ENCODE peak calls at places on chromosomes 2 and 18, in six cellular contexts. C is A549, Z is fibroblast of lung, Q is neural progenitor cell, X is IMR-90, U is transverse colon. O is an unnamed sample.

GRCh38 chr2:119710281-119710680 is 31.3 kb downstream of the TMEM177 start:
- DNase-seq in C (no peak), Z (no peak), Q (no peak), X (no peak), U (no peak), O (no peak)

GRCh38 chr2:117349687-117350086 is 464.8 kb upstream of the DDX18 start:
- DNase-seq in C (no peak), Z (no peak), Q (no peak), X (no peak), U (no peak), O (no peak)

GRCh38 chr2:104444392-104444791 is 409.5 kb upstream of the POU3F3 start:
- DNase-seq in C (no peak), Z (no peak), Q (no peak), X (no peak), U (no peak), O (no peak)

GRCh38 chr2:53442783-53443182 is 324.8 kb upstream of the CHAC2 start:
- DNase-seq in C (no peak), Z (no peak), Q (peak; percentile 38), X (no peak), U (peak; percentile 13), O (no peak)

GRCh38 chr18:56770097-56770496 is 118.9 kb downstream of the WDR7 start:
- DNase-seq in C (no peak), Z (no peak), Q (no peak), X (no peak), U (no peak), O (no peak)

GRCh38 chr2:70918016-70918415 is 17.7 kb upstream of the ATP6V1B1 start:
- DNase-seq in C (no peak), Z (no peak), Q (no peak), X (no peak), U (no peak), O (no peak)

GRCh38 chr18:49915352-49915751 is 102.0 kb upstream of the ACAA2 start:
- DNase-seq in C (no peak), Z (no peak), Q (no peak), X (no peak), U (no peak), O (no peak)

GRCh38 chr18:7840445-7840844 is 273.3 kb downstream of the PTPRM start:
- DNase-seq in C (no peak), Z (no peak), Q (no peak), X (no peak), U (no peak), O (no peak)

GRCh38 chr2:112805542-112805941 is 21.2 kb upstream of the IL1A start:
- DNase-seq in C (no peak), Z (no peak), Q (no peak), X (no peak), U (no peak), O (peak; percentile 95)

GRCh38 chr2:4020153-4020552 is 316.8 kb downstream of the DCDC2C start:
- DNase-seq in C (no peak), Z (peak; percentile 1), Q (no peak), X (no peak), U (no peak), O (no peak)

GRCh38 chr2:23533014-23533730 is 148.2 kb downstream of the KLHL29 start:
- DNase-seq in C (no peak), Z (no peak), Q (peak; percentile 52), X (no peak), U (no peak), O (peak; percentile 15)

GRCh38 chr2:8000861-8001260 is 681.0 kb upstream of the ID2 start:
- DNase-seq in C (peak; percentile 12), Z (no peak), Q (no peak), X (peak; percentile 6), U (no peak), O (no peak)

GRCh38 chr18:22394428-22394827 is 23.3 kb downstream of the CTAGE1 start:
- DNase-seq in C (no peak), Z (no peak), Q (no peak), X (no peak), U (no peak), O (no peak)

GRCh38 chr2:217903859-217904613 is 98.8 kb downstream of the TNS1 start:
- DNase-seq in C (no peak), Z (peak; percentile 52), Q (no peak), X (peak; percentile 72), U (peak; percentile 62), O (no peak)

GRCh38 chr18:58776084-58776483 is 88.6 kb upstream of the ZNF532 start:
- DNase-seq in C (no peak), Z (no peak), Q (no peak), X (peak; percentile 13), U (no peak), O (no peak)

GRCh38 chr2:11123856-11124759 is 31.2 kb upstream of the SLC66A3 start:
- DNase-seq in C (peak; percentile 85), Z (peak; percentile 51), Q (peak; percentile 78), X (peak; percentile 44), U (peak; percentile 81), O (no peak)

GRCh38 chr18:23493654-23494053 is 9.7 kb upstream of the RMC1 start:
- DNase-seq in C (no peak), Z (no peak), Q (peak; percentile 93), X (no peak), U (no peak), O (no peak)

GRCh38 chr2:168910330-168910729 is 9.2 kb downstream of the G6PC2 start:
- DNase-seq in C (no peak), Z (no peak), Q (no peak), X (no peak), U (no peak), O (no peak)

GRCh38 chr2:11409184-11409959 is 56.6 kb downstream of the E2F6 start:
- DNase-seq in C (no peak), Z (no peak), Q (no peak), X (no peak), U (no peak), O (no peak)

GRCh38 chr2:217911283-217911965 is 91.4 kb downstream of the TNS1 start:
- DNase-seq in C (no peak), Z (no peak), Q (no peak), X (no peak), U (no peak), O (no peak)

GRCh38 chr2:37549598-37549997 is 121.8 kb downstream of the CDC42EP3 start:
- DNase-seq in C (no peak), Z (no peak), Q (no peak), X (no peak), U (no peak), O (no peak)

GRCh38 chr2:165634855-165635254 is 159.2 kb downstream of the GALNT3 start:
- DNase-seq in C (no peak), Z (peak; percentile 47), Q (peak; percentile 84), X (peak; percentile 5), U (peak; percentile 23), O (no peak)

GRCh38 chr18:62637807-62638687 is 77.3 kb upstream of the PHLPP1 start:
- DNase-seq in C (peak; percentile 26), Z (peak; percentile 2), Q (peak; percentile 38), X (peak; percentile 6), U (peak; percentile 55), O (no peak)

GRCh38 chr2:70525032-70525431 is 28.6 kb downstream of the TGFA start:
- DNase-seq in C (peak; percentile 74), Z (no peak), Q (no peak), X (no peak), U (peak; percentile 65), O (peak; percentile 79)

GRCh38 chr2:18311413-18311812 is 249.0 kb downstream of the RDH14 start:
- DNase-seq in C (no peak), Z (peak; percentile 55), Q (no peak), X (peak; percentile 64), U (no peak), O (no peak)

GRCh38 chr2:64284751-64285150 is 140.5 kb upstream of the PELI1 start:
- DNase-seq in C (no peak), Z (no peak), Q (no peak), X (no peak), U (no peak), O (no peak)

DNA sequence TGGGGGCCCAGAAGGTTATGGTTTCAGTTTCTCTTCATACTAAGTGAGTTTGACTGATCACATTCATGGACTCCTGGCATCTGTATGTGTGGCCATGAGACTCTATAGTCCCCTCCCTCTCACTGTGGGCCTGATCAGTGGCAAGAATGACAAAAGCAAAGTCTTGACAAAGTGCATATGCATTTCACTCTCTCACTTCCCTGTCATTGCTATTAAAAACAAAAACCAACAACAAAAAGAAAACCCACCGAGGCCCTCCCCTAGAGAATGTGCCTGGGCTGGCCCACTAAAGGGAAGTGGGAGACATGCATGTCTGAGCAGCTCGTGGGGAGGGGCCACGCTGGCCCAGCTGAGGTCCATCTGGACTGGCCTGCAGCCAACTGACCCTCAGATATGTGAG is 600.1 kb upstream of the RAB6C start:
- DNase-seq in C (no peak), Z (no peak), Q (no peak), X (no peak), U (no peak), O (no peak)
- H3K27ac ChIP-seq in C (no peak overlapping the region), Z (no peak overlapping the region), Q (no peak overlapping the region), X (no peak overlapping the region), U (no peak overlapping the region), O (no peak overlapping the region)

DNA sequence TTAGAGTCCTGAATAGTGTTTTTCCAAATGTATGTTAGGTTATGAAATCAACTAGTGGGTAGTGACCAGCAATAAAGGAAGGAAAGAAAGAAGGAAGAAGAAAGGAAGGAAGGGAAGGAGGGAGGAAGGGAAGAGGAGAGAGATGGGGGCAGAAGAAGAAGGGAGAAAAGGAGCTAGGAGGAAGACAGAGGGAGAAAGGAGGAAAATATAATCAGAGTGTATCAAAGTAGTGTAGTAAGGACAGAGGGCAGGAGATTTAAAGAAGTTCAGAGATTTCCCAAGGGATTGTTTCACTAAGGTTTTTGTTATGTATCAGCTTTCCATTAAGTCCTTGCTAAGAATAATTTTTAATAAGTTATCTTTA is 99.0 kb upstream of the ZFP36L2 start:
- DNase-seq in C (no peak), Z (no peak), Q (no peak), X (no peak), U (no peak), O (no peak)
- TF ChIP-seq CTCF in C (no peak), Z (no peak), Q (no peak), X (no peak), U (no peak), O (no peak)

DNA sequence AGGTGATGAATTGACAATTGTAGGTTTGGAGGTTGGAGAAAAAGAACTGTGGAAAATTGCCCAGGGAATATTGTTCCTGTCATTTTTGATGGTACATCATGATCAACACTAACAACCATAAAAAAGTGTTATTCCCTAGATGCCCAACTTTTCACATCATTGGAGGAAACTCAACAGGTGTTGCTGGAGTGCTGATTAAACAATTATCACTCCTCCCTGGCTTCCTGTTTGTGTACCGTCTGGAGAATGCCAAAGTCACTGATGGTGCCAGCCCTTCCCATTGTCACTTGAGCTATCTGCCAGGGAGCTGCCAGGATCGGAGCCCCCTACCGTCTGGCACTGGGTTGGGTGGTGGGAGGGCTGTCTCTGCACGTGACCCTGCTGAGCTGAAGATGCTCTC is 156.8 kb downstream of the PRKCE start:
- DNase-seq in C (no peak), Z (no peak), Q (no peak), X (no peak), U (no peak), O (no peak)
- H3K27ac ChIP-seq in C (no peak overlapping the region), Z (no peak overlapping the region), Q (no peak overlapping the region), X (no peak overlapping the region), U (no peak overlapping the region), O (no peak overlapping the region)

DNA sequence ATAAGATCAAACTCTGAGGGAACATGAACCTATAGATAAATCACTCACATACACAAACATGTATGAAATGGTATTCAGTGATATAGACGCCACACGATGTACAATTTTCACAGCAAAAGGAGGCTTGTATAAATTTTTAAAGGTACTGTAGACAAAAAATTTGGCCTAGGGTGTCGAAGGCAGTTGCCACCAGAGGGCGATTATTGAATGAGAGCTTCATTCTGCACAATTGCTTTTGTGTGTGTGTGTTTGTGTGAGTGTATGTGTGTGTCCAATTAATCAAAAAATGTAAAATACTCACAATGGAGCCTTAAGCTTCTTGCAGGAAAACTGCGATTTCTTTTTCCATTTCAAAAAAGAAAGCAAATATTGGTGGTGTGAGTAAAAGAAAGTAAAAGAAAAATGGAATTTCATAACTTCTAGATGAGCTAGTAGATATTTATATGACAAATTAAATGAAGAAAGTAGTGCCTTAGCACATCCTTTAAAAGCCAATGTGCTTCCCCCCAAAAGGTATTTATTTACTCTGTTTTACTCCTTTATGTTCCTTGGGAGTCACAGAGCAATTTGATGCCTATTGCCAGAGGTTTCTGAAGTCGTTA is 800.1 kb downstream of the SATB2 start:
- DNase-seq in C (no peak), Z (peak; percentile 54), Q (peak; percentile 63), X (peak; percentile 29), U (peak; percentile 36), O (no peak)
- TF ChIP-seq CTCF in C (peak; percentile 43), Z (peak; percentile 45), Q (peak; percentile 78), X (peak; percentile 47), U (peak; percentile 43), O (peak; percentile 67)